ENCODE peak calls at places on chromosomes 3 and 15, in five cellular contexts. M is COR-L47; H is IMR-90; X is Calu3; Z is stimulated activated CD4-positive, alpha-beta T cell treated with anti-CD3 and anti-CD28 coated beads, Interleukin-2, amount 100 ng/mL, for 48 hours. G is an unnamed sample.

GRCh38 chr3:55481918-55482495 is 5.1 kb downstream of the WNT5A start:
- DNase-seq in H (peak; percentile 73), M (no peak), Z (no peak), X (no peak), G (no peak)

GRCh38 chr15:89654847-89655805 is at the start of gene KIF7:
- DNase-seq in X (peak; percentile 36), Z (no peak), H (peak; percentile 47), M (peak; percentile 28), G (no peak)

GRCh38 chr15:76204558-76204845 is 106.8 kb downstream of the ETFA start:
- DNase-seq in X (no peak), Z (no peak), H (no peak), M (no peak), G (no peak)

GRCh38 chr3:41073190-41073589 is 126.1 kb upstream of the CTNNB1 start:
- DNase-seq in H (no peak), M (no peak), X (no peak), Z (no peak), G (no peak)

GRCh38 chr3:109224333-109224732 is 87.8 kb downstream of the C3orf85 start:
- DNase-seq in X (peak; percentile 67), Z (no peak), M (peak; percentile 24), H (no peak), G (peak; percentile 37)

GRCh38 chr15:43912991-43913927 is 86.5 kb downstream of the WDR76 start:
- DNase-seq in X (peak; percentile 8), M (no peak), Z (no peak), H (peak; percentile 99), G (no peak)

GRCh38 chr15:61974759-61975158 is 85.5 kb downstream of the VPS13C start:
- DNase-seq in H (peak; percentile 50), M (peak; percentile 77), X (no peak), Z (no peak), G (peak; percentile 66)

GRCh38 chr3:65847947-65848346 is 190.8 kb downstream of the MAGI1 start:
- DNase-seq in X (no peak), M (no peak), Z (no peak), H (no peak), G (no peak)

GRCh38 chr3:44687898-44688297 is 24.6 kb upstream of the ZNF502 start:
- DNase-seq in H (no peak), X (no peak), M (no peak), Z (no peak), G (no peak)

GRCh38 chr3:38117748-38118420 is 19.0 kb downstream of the ACAA1 start:
- DNase-seq in X (peak; percentile 80), H (peak; percentile 55), M (peak; percentile 5), Z (peak; percentile 57), G (peak; percentile 52)

GRCh38 chr15:45234562-45235235 is 17.3 kb upstream of the SLC28A2 start:
- DNase-seq in Z (no peak), X (peak; percentile 7), H (no peak), M (no peak), G (no peak)

GRCh38 chr3:61649381-61650170 is 88.2 kb downstream of the PTPRG start:
- DNase-seq in X (no peak), M (no peak), H (no peak), Z (no peak), G (no peak)

GRCh38 chr3:105829879-105830622 is 38.8 kb downstream of the CBLB start:
- DNase-seq in M (no peak), Z (no peak), X (no peak), H (peak; percentile 44), G (no peak)

GRCh38 chr15:64149424-64150235 is 1.9 kb upstream of the SNX22 start:
- DNase-seq in X (no peak), H (no peak), M (no peak), Z (no peak), G (no peak)

GRCh38 chr3:100020876-100021644 is 93.2 kb downstream of the FILIP1L start:
- DNase-seq in H (no peak), X (no peak), M (no peak), Z (no peak), G (no peak)

GRCh38 chr15:41263891-41264351 is 32.9 kb downstream of the CHP1 start:
- DNase-seq in Z (no peak), X (no peak), M (no peak), H (peak; percentile 52), G (no peak)

GRCh38 chr15:59879506-59879905 is 124.6 kb upstream of the FOXB1 start:
- DNase-seq in H (peak; percentile 59), X (no peak), Z (no peak), M (no peak), G (no peak)

GRCh38 chr3:49715611-49716121 is 3.8 kb downstream of the AMIGO3 start:
- DNase-seq in X (no peak), H (no peak), M (no peak), Z (no peak), G (no peak)

GRCh38 chr15:60720493-60721231 is 241.7 kb upstream of the ICE2 start:
- DNase-seq in M (no peak), Z (peak; percentile 44), X (peak; percentile 40), H (no peak), G (no peak)

GRCh38 chr15:58434334-58434888 is 2.6 kb downstream of the LIPC start:
- DNase-seq in X (no peak), H (no peak), M (no peak), Z (no peak), G (no peak)

G was measured in NCI-H2029.